ENCODE peak calls at places on chromosomes 6 and 20, in eight cellular contexts. U is fibroblast of lung, G is GM23248, B is pancreas, N is gastrocnemius medialis, V is bronchial epithelial cell, I is A549, W is fibroblast of pulmonary artery. J is an unnamed sample.

GRCh38 chr6:44021628-44022295 is 105.5 kb downstream of the MRPL14 start:
- DNase-seq in U (no peak), G (no peak), B (peak; percentile 44), N (no peak), V (no peak), I (no peak), W (no peak), J (no peak)

GRCh38 chr6:33604941-33605854 is 15.9 kb upstream of the ITPR3 start:
- DNase-seq in U (no peak), G (no peak), B (no peak), N (no peak), V (no peak), I (no peak), W (no peak), J (no peak)

GRCh38 chr20:6402026-6402425 is 279.2 kb upstream of the FERMT1 start:
- DNase-seq in U (peak; percentile 18), G (no peak), B (no peak), N (no peak), V (no peak), I (no peak), W (no peak), J (no peak)

GRCh38 chr20:37242503-37242902 is 19.1 kb downstream of the GHRH start:
- DNase-seq in U (no peak), G (no peak), B (no peak), N (no peak), V (no peak), I (no peak), W (no peak), J (no peak)

GRCh38 chr6:17355404-17355774 is 38.0 kb upstream of the CAP2 start:
- DNase-seq in U (no peak), G (no peak), B (no peak), N (no peak), V (no peak), I (no peak), W (no peak), J (no peak)

GRCh38 chr20:4322499-4322898 is 307.1 kb upstream of the RNF24 start:
- DNase-seq in U (no peak), G (peak; percentile 37), B (no peak), N (no peak), V (no peak), I (no peak), W (no peak), J (no peak)

GRCh38 chr20:51938557-51939324 is 136.4 kb upstream of the SALL4 start:
- DNase-seq in U (peak; percentile 85), G (peak; percentile 9), B (no peak), N (no peak), V (no peak), I (no peak), W (no peak), J (no peak)

GRCh38 chr20:44302026-44302669 is 8.9 kb downstream of the FITM2 start:
- DNase-seq in U (no peak), G (no peak), B (no peak), N (no peak), V (peak; percentile 57), I (peak; percentile 54), W (no peak), J (no peak)

GRCh38 chr6:56693246-56693607 is 50.5 kb upstream of the DST start:
- DNase-seq in U (peak; percentile 89), G (peak; percentile 96), B (peak; percentile 71), N (peak; percentile 90), V (peak; percentile 84), I (peak; percentile 56), W (peak; percentile 89), J (no peak)

GRCh38 chr6:35093118-35093445 is 48.1 kb downstream of the TCP11 start:
- DNase-seq in U (no peak), G (no peak), B (no peak), N (no peak), V (no peak), I (no peak), W (no peak), J (no peak)

GRCh38 chr6:95133578-95133977 is 443.8 kb upstream of the MANEA start:
- DNase-seq in U (peak; percentile 24), G (peak; percentile 17), B (no peak), N (no peak), V (peak; percentile 57), I (peak; percentile 12), W (no peak), J (no peak)

GRCh38 chr6:125258651-125259353 is 43.0 kb downstream of the HDDC2 start:
- DNase-seq in U (no peak), G (no peak), B (no peak), N (no peak), V (no peak), I (no peak), W (no peak), J (no peak)

GRCh38 chr20:36832791-36833190 is 43.1 kb upstream of the TLDC2 start:
- DNase-seq in U (no peak), G (no peak), B (no peak), N (no peak), V (no peak), I (no peak), W (no peak), J (no peak)

GRCh38 chr6:37006793-37007339 is 1.4 kb downstream of the FGD2 start:
- DNase-seq in U (no peak), G (peak; percentile 57), B (no peak), N (no peak), V (no peak), I (no peak), W (peak; percentile 14), J (no peak)

GRCh38 chr6:37008484-37009186 is 3.2 kb downstream of the FGD2 start:
- DNase-seq in U (no peak), G (peak; percentile 15), B (no peak), N (no peak), V (no peak), I (no peak), W (no peak), J (no peak)

GRCh38 chr6:37005827-37006514 is 516 bp downstream of the FGD2 start:
- DNase-seq in U (no peak), G (no peak), B (no peak), N (no peak), V (no peak), I (no peak), W (no peak), J (no peak)

GRCh38 chr6:37005061-37005810 is at the start of gene FGD2:
- DNase-seq in U (no peak), G (no peak), B (no peak), N (no peak), V (no peak), I (no peak), W (no peak), J (no peak)

DNA sequence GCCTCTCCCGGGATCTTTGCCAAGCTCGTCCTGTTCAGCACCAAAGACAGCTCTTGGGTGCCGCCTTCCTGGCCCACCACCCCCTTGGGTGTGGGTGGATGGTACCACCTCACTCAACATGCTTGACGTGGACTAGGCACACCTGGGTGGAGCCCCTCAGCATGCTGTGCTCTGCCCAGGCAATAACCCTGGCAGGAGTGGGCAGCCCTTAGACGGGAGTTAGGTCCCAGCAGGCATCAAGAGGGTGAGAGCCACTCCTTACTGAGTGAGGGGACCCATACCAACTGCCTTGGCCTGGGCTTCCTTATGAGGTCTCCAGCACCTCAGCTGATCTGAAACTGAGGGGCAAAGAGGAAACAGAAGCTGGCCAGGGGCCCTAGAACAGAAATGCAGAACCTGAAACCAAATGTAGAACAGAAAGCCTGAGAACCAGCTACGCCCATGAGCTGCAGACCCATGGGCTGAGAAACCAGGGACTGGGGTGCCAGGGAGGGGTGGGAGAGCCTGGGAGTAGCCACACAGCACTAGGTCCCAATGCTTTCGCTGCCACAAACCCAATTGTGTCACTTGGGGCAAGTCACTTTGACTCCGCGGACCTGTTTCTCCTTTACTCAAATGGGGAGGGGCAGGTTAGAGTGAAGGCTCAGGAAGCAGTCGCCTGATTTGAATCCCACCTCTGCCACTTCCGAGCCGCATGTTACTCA is 2.0 kb downstream of the FGD2 start:
- DNase-seq in U (no peak), G (no peak), B (no peak), N (no peak), V (no peak), I (no peak), W (no peak), J (no peak)
- H3K4me3 ChIP-seq in U (no peak overlapping the region), G (no peak overlapping the region), B (no peak overlapping the region), N (peak overlapping the region; percentile 28), V (no peak overlapping the region), I (no peak overlapping the region), W (no peak overlapping the region), J (peak overlapping the region; percentile 23)

DNA sequence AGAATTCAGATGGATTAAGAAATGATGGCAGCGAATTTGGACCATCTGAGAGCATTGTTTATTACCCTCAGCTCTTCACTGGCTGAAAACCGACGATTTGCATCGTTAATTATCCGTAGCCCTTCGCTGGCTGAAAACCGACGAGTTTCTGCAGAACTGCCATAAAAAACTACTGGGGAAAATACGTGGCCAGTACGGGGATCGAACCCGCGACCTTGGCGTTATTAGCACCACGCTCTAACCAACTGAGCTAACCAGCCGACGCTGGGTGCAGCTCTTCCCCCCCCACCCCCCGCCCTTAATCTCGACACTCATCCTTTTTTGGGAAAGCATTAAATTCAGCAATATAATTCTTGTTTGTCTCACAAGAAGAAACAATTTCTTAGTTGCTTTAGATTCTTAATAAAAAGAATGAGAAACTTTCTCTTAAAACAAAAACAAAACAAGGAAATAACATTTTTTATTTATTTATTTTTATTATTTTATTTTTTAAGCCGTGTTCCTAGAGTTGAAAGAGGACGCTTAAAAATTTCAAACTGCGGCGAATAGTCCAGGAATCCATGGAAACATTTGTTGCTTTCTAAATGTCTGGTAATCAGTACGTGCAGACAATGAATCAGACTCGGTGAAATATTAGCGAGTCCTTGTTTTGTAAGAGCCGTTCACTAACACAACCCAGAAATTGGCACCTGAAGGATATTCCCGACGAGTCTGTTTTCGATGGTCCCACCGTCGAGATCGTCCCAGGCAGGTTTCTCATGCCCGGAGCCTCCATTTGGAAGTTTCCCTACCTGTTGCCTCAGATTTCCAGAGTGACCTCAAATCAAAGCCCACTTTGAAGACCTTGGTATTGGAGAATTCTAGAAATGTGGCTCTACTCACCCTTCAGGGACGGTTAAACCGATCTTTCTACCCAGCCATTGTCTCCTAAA is 27.8 kb downstream of the PRSS16 start:
- DNase-seq in U (no peak), G (no peak), B (no peak), N (no peak), V (no peak), I (peak; percentile 70), W (no peak), J (no peak)
- H3K4me3 ChIP-seq in U (no peak overlapping the region), G (no peak overlapping the region), B (no peak overlapping the region), N (no peak overlapping the region), V (no peak overlapping the region), I (peak overlapping the region; percentile 48), W (no peak overlapping the region), J (no peak overlapping the region)

GRCh38 chr6:48755315-48755714 is 644.3 kb upstream of the PTCHD4 start:
- DNase-seq in U (no peak), G (no peak), B (no peak), N (no peak), V (no peak), I (no peak), W (no peak), J (no peak)

GRCh38 chr6:48754631-48755030 is 643.6 kb upstream of the PTCHD4 start:
- DNase-seq in U (no peak), G (no peak), B (no peak), N (no peak), V (no peak), I (no peak), W (no peak), J (no peak)

GRCh38 chr6:48757661-48758060 is 646.7 kb upstream of the PTCHD4 start:
- DNase-seq in U (no peak), G (no peak), B (no peak), N (no peak), V (peak; percentile 75), I (no peak), W (no peak), J (no peak)
- H3K4me3 ChIP-seq in U (no peak overlapping the region), G (no peak overlapping the region), B (no peak overlapping the region), N (no peak overlapping the region), V (no peak overlapping the region), I (no peak overlapping the region), W (no peak overlapping the region), J (no peak overlapping the region)

GRCh38 chr6:135667694-135668455 is 170.3 kb upstream of the AHI1 start:
- DNase-seq in U (peak; percentile 79), G (peak; percentile 67), B (no peak), N (no peak), V (peak; percentile 37), I (peak; percentile 4), W (peak; percentile 39), J (no peak)
- H3K4me3 ChIP-seq in U (peak overlapping the region; percentile 1), G (peak overlapping the region; percentile 52), B (no peak overlapping the region), N (peak overlapping the region; percentile 9), V (no peak overlapping the region), I (no peak overlapping the region), W (no peak overlapping the region), J (no peak overlapping the region)